ENCODE peak calls at places on chromosome X, in four cellular contexts. P, Y, K and Q are unnamed samples.

GRCh38 chrX:100819534-100819836 is 706 bp upstream of the CSTF2 start:
- DNase-seq in Y (no peak), P (no peak), K (no peak), Q (no peak)

GRCh38 chrX:39896951-39897740 is 200.6 kb downstream of the BCOR start:
- DNase-seq in P (no peak), K (no peak), Y (peak), Q (no peak)

GRCh38 chrX:95884196-95884595 is 800.4 kb upstream of the DIAPH2 start:
- DNase-seq in P (no peak), Y (no peak), K (no peak), Q (no peak)

GRCh38 chrX:65871671-65872311 is 168.1 kb downstream of the VSIG4 start:
- DNase-seq in Y (peak), K (no peak), P (no peak), Q (no peak)

GRCh38 chrX:69029696-69030245 is 135.5 kb downstream of the PJA1 start:
- DNase-seq in K (no peak), P (no peak), Y (no peak), Q (no peak)

GRCh38 chrX:141642979-141643378 is 53.5 kb downstream of the SPANXA2 start:
- DNase-seq in Y (peak), K (no peak), P (no peak), Q (peak)

GRCh38 chrX:106935175-106935574 is 15.0 kb downstream of the CLDN2 start:
- DNase-seq in Y (peak), K (no peak), P (no peak), Q (no peak)

GRCh38 chrX:331145-331771 is 12.7 kb upstream of the GTPBP6 start:
- DNase-seq in Y (no peak), K (no peak), P (peak), Q (no peak)

GRCh38 chrX:140299411-140299810 is 205.5 kb downstream of the SOX3 start:
- DNase-seq in P (no peak), Y (no peak), K (no peak), Q (no peak)

GRCh38 chrX:104310084-104310483 is 55.4 kb upstream of the ESX1 start:
- DNase-seq in K (no peak), Y (peak), P (no peak), Q (no peak)

GRCh38 chrX:18944482-18944881 is 39.4 kb downstream of the PHKA2 start:
- DNase-seq in P (no peak), K (no peak), Y (no peak), Q (no peak)

GRCh38 chrX:120468825-120469525 is at the start of gene LAMP2:
- DNase-seq in Y (peak), P (peak), K (peak), Q (peak)
- TF ChIP-seq POLR2A in Y (peak), P (peak), K (peak), Q (peak)

GRCh38 chrX:129653985-129654651 is 638 bp downstream of the APLN start:
- DNase-seq in K (no peak), P (no peak), Y (peak), Q (peak)

GRCh38 chrX:129652565-129653169 is 2.1 kb downstream of the APLN start:
- DNase-seq in K (no peak), P (no peak), Y (no peak), Q (no peak)

GRCh38 chrX:129653181-129653984 is 1.4 kb downstream of the APLN start:
- DNase-seq in P (no peak), Y (no peak), K (no peak), Q (no peak)

GRCh38 chrX:129655547-129656248 is 942 bp upstream of the APLN start:
- DNase-seq in K (no peak), P (no peak), Y (peak), Q (no peak)

DNA sequence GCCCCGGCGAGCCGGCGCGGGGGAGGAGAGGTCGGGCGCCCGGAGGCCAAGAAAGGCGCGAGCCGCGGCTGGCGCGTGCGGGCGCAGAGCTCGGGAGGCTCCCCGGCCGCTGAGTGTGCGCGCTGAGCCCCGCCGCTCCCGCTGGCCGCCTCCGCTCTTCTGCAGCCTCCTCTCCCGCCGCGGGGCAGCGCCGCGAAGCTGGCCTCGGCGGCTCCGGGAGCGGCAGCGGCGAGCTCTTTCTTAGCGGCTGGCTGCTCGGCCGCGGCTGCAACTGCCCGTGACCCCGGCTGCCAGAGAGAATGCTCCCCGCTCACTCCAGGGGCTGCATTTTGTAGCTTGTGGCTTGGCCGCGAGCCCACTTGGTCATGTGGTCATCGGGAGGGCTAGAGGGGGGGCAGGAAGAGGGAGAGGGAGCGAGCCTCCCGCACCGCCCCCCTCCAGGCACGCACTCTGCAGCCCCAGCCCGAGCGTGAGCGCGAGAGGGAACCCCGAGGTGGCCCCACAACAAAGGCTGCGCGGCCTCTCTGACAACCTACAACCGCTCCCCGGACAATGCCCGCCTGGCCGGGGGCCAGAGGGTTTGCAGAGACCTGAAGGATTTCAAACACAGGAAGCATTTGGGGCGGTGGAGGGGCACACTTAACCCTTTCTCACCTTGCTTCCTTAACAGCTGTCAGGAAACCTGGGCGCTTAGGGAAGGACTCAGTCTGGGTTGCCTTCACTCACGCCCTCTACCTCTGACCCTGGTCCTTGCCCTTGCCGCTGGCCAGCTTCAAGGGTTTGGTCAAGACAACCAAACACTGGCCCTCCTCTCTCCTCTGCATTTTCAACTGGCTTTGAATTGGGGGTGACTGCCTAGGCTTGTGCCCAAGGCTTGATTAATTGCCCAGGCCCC is at the start of gene APLN:
- DNase-seq in Y (no peak), P (no peak), K (no peak), Q (no peak)
- TF ChIP-seq POLR2A in Y (no peak), P (no peak), K (no peak), Q (no peak)

GRCh38 chrX:86047174-86047991 is at the start of gene CHM:
- DNase-seq in K (no peak), P (peak), Y (peak), Q (peak)
- TF ChIP-seq POLR2A in K (peak), P (no peak), Y (peak), Q (peak)

GRCh38 chrX:1659664-1660461 is 45.0 kb downstream of the ASMT start:
- DNase-seq in K (no peak), P (no peak), Y (no peak), Q (no peak)

GRCh38 chrX:1658083-1658463 is 43.2 kb downstream of the ASMT start:
- DNase-seq in K (no peak), P (no peak), Y (peak), Q (no peak)

GRCh38 chrX:1656379-1656778 is 41.5 kb downstream of the ASMT start:
- DNase-seq in Y (no peak), P (no peak), K (no peak), Q (no peak)

GRCh38 chrX:1661048-1661921 is 46.4 kb downstream of the ASMT start:
- DNase-seq in Y (peak), K (peak), P (no peak), Q (no peak)

GRCh38 chrX:1657367-1658082 is 42.7 kb downstream of the ASMT start:
- DNase-seq in K (no peak), Y (peak), P (no peak), Q (peak)
- TF ChIP-seq POLR2A in K (no peak), Y (no peak), P (no peak), Q (no peak)

DNA sequence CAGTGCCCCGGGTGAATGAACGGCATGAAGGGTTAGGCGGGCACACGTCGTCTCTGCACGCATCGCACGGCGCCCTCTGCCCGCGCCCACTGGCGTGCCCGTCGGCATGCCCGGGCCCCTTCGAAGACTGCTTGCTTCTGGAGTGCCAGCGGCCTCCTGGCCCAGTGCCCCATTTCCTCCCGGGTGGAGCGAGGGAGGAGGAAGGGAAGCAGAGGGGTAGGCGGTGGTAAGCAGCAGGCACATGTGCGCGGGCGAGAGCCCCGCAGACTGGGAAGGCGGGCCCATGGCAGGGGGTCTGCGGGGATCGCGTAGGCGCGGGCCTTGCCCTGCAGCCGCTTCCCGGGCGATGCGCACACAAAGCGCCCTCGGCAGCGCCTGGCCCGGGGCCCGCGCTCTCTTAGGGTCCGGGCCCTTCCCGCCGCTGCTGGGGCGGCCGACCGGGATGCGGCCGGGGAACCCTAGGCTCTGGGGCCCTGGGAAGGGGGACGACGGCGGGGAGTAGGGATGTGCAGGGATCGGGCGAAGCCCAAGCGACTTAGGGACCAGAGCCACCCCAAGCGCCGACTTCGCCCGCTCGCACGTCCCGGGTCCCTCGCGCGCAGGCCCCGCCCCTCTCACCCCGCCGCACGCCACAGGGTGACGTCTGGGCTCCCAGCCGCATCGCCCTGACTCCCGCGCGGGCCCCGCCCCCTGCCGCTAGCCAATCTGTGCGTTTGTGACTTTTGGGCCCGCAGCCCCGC is 866 bp upstream of the EMD start:
- DNase-seq in Y (no peak), K (no peak), P (peak), Q (no peak)
- TF ChIP-seq POLR2A in Y (peak), K (peak), P (peak), Q (peak)